ENCODE peak calls at places on chromosomes 5 and 9, in four cellular contexts. D, X, F and C are unnamed samples.

GRCh38 chr9:35789541-35789940 is 1.9 kb upstream of the NPR2 start:
- DNase-seq in D (no peak), X (no peak), F (no peak), C (no peak)

GRCh38 chr5:83034036-83034435 is 43.2 kb downstream of the TMEM167A start:
- DNase-seq in F (no peak), D (no peak), X (no peak), C (no peak)

GRCh38 chr5:61991861-61992260 is 314.1 kb upstream of the KIF2A start:
- DNase-seq in D (no peak), X (no peak), F (no peak), C (no peak)

GRCh38 chr9:37029776-37030590 is 4.1 kb downstream of the PAX5 start:
- DNase-seq in X (no peak), D (peak; percentile 68), F (no peak), C (no peak)

GRCh38 chr5:74040811-74041491 is 415.0 kb downstream of the ARHGEF28 start:
- DNase-seq in X (no peak), D (no peak), F (no peak), C (no peak)

GRCh38 chr5:149831492-149831891 is 101.4 kb downstream of the PPARGC1B start:
- DNase-seq in F (no peak), D (no peak), X (no peak), C (no peak)

GRCh38 chr5:129245489-129245888 is 150.9 kb downstream of the ISOC1 start:
- DNase-seq in D (no peak), X (no peak), F (no peak), C (no peak)

GRCh38 chr9:76373173-76373771 is 21.0 kb downstream of the RFK start:
- DNase-seq in X (no peak), F (peak; percentile 93), D (no peak), C (no peak)

GRCh38 chr5:113612060-113612496 is 98.6 kb downstream of the YTHDC2 start:
- DNase-seq in F (peak; percentile 7), D (no peak), X (peak; percentile 35), C (peak; percentile 13)

GRCh38 chr9:96219615-96220257 is 82.2 kb downstream of the HSD17B3 start:
- DNase-seq in F (no peak), X (peak; percentile 76), D (peak; percentile 84), C (no peak)

GRCh38 chr5:59007460-59008063 is 424.7 kb downstream of the RAB3C start:
- DNase-seq in X (no peak), D (no peak), F (no peak), C (peak; percentile 10)
- TF ChIP-seq FOSL1 in X (no peak), D (no peak), F (no peak), C (no peak)

GRCh38 chr9:4965174-4965821 is 19.8 kb upstream of the JAK2 start:
- DNase-seq in D (no peak), F (no peak), X (no peak), C (no peak)
- TF ChIP-seq SRF in D (no peak), F (no peak), X (no peak), C (no peak)

GRCh38 chr5:81848368-81848767 is 97.5 kb upstream of the SSBP2 start:
- DNase-seq in X (no peak), F (no peak), D (no peak), C (no peak)
- TF ChIP-seq FOSL1 in X (no peak), F (no peak), D (no peak), C (no peak)

DNA sequence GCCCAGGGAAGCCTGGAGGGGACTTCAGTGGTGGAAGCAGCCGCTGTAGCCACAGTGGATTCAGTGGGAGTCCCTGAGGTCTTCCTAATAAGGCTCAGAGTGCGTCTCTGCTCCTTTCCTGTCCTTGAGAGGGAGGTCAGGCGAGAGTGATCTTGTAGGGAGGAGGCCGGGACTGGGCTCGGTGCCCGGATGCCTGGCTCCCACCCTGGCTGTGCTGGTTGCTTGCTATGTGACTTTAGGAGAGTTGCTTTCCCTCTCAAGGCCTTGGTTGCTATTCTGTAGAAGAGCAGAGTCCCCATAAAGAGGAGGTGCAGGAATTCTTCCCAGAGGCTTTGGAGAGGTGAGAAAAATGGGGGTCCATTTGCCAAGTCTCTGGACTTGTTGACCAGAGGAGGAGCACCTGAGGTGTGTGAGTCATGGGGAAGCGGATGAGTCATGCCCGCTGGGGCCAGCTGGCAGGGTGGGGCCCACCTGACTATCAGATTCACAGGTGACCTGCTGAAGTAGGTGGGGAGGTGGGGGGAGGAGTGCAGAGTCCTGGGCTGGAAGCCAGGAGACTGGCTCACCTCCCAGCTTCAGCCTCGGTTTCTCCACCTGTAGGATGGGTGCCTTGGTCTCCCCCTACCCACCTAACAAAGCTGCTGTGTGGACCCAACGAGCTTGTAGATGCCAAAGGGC is 13.8 kb downstream of the GSN start:
- DNase-seq in D (no peak), X (peak; percentile 81), F (peak; percentile 85), C (peak; percentile 94)
- TF ChIP-seq SRF in D (no peak), X (no peak), F (no peak), C (no peak)

DNA sequence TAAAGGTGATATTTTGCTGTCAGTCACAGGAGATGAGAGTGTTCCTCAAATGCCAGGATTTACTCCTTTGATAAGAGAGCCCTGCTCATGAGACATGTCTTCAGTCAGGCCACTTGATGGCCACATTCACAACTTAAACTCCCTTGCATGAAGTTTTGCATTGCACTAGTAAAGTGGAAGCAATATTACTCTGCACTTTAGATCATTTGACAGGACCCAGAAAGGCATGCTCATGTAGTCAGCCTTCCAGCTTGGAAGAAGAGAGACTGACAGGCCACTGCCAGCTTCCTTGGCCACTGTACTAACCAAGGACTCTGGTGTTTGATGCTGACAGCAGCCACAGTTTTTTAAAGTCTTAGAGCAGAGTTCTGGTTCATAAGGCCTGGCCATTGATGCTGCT is 42.6 kb downstream of the NPR3 start:
- DNase-seq in F (no peak), X (no peak), D (no peak), C (no peak)
- TF ChIP-seq FOSL1 in F (no peak), X (no peak), D (no peak), C (no peak)

GRCh38 chr5:88884435-88884877 is 1.5 kb upstream of the MEF2C start:
- DNase-seq in D (no peak), X (peak; percentile 43), F (no peak), C (no peak)
- TF ChIP-seq SRF in D (no peak), X (no peak), F (no peak), C (no peak)

GRCh38 chr9:93857528-93857927 is 97.6 kb downstream of the BARX1 start:
- DNase-seq in X (no peak), D (no peak), F (no peak), C (no peak)
- TF ChIP-seq FOSL1 in X (no peak), D (no peak), F (no peak), C (no peak)

DNA sequence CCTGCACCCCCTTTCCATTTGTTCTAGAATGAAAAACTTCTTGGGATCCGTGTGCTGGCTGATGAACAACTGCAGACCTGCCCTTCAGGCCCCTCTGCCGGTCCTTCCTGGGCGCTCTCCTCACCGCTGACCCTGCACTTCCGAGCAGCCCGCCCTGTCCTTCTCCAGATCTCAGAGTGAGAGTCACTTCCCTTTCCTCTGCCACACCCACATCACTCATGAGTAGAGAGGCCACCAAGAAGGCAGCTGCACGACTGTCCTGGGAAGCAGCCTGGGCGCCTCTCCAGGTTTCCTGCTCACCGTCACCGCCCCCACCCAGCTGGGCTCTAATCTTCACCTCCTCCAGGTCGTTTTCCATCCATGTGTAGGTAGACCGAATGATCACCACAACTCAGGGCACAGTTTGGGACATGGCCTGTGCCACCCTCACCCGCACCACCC is 35.0 kb upstream of the NSMF start:
- DNase-seq in X (peak; percentile 51), D (no peak), F (no peak), C (no peak)
- TF ChIP-seq SRF in X (no peak), D (no peak), F (no peak), C (no peak)

DNA sequence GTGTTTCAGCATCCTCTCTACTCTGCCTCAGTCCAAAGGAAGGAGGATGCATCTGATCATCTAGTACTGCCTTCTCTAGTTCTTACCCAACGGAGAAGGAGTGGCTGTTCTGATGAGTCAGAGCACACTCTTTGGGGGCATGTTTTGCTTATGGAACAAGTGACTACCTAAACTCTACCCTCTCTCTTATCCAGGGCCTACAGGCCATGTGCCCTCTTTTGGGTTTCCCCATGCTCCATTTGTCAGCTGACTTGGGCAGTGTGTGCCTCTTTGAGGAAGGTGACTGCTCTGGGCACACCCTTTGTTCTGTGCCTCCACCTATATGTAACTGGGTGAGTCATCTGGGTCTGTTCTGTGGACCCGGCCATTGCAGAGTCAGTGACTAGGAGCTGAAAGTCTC is 89.6 kb upstream of the BNC2 start:
- DNase-seq in X (no peak), F (no peak), D (no peak), C (no peak)
- TF ChIP-seq FOSL1 in X (no peak), F (no peak), D (no peak), C (no peak)